ENCODE peak calls at places on chromosome 7, in eight cellular contexts. M is keratinocyte, R is tibial nerve, H is pancreas, T is heart left ventricle, A is endodermal cell, W is cardiac muscle cell, J is transverse colon. S is an unnamed sample.

GRCh38 chr7:124775422-124775821 is 9.8 kb upstream of the GPR37 start:
- DNase-seq in M (no peak), R (no peak), H (no peak), T (no peak), A (no peak), W (no peak), J (no peak), S (no peak)

GRCh38 chr7:66631471-66631870 is 2.8 kb downstream of the KCTD7 start:
- DNase-seq in M (no peak), R (no peak), H (no peak), T (no peak), A (no peak), W (peak; percentile 28), J (no peak), S (no peak)

GRCh38 chr7:8221603-8222002 is 40.4 kb downstream of the ICA1 start:
- DNase-seq in M (no peak), R (no peak), H (no peak), T (no peak), A (peak; percentile 67), W (no peak), J (no peak), S (no peak)

GRCh38 chr7:112204072-112204775 is 2.0 kb downstream of the DOCK4 start:
- DNase-seq in M (no peak), R (no peak), H (no peak), T (no peak), A (no peak), W (peak; percentile 21), J (no peak), S (no peak)

GRCh38 chr7:90833443-90833842 is 237.3 kb downstream of the CDK14 start:
- DNase-seq in M (no peak), R (no peak), H (no peak), T (no peak), A (no peak), W (no peak), J (no peak), S (no peak)

GRCh38 chr7:117375380-117375779 is 51.9 kb downstream of the ASZ1 start:
- DNase-seq in M (no peak), R (no peak), H (no peak), T (no peak), A (no peak), W (peak; percentile 7), J (no peak), S (no peak)

GRCh38 chr7:74535951-74536356 is 82.2 kb downstream of the GTF2IRD1 start:
- DNase-seq in M (no peak), R (no peak), H (no peak), T (peak; percentile 48), A (no peak), W (no peak), J (no peak), S (no peak)

GRCh38 chr7:30038182-30038980 is 10.2 kb downstream of the PLEKHA8 start:
- DNase-seq in M (no peak), R (no peak), H (no peak), T (no peak), A (no peak), W (peak; percentile 42), J (no peak), S (no peak)

GRCh38 chr7:136947347-136947746 is 78.9 kb downstream of the CHRM2 start:
- DNase-seq in M (no peak), R (no peak), H (no peak), T (no peak), A (no peak), W (peak; percentile 14), J (no peak), S (no peak)

GRCh38 chr7:157494506-157495176 is 157.8 kb downstream of the DNAJB6 start:
- DNase-seq in M (no peak), R (no peak), H (no peak), T (no peak), A (no peak), W (no peak), J (no peak), S (no peak)

GRCh38 chr7:84092207-84092606 is 102.4 kb downstream of the SEMA3A start:
- DNase-seq in M (no peak), R (no peak), H (no peak), T (no peak), A (no peak), W (peak; percentile 40), J (no peak), S (no peak)

GRCh38 chr7:143419880-143420279 is 11.2 kb upstream of the EPHA1 start:
- DNase-seq in M (no peak), R (no peak), H (no peak), T (no peak), A (no peak), W (no peak), J (peak; percentile 56), S (no peak)

DNA sequence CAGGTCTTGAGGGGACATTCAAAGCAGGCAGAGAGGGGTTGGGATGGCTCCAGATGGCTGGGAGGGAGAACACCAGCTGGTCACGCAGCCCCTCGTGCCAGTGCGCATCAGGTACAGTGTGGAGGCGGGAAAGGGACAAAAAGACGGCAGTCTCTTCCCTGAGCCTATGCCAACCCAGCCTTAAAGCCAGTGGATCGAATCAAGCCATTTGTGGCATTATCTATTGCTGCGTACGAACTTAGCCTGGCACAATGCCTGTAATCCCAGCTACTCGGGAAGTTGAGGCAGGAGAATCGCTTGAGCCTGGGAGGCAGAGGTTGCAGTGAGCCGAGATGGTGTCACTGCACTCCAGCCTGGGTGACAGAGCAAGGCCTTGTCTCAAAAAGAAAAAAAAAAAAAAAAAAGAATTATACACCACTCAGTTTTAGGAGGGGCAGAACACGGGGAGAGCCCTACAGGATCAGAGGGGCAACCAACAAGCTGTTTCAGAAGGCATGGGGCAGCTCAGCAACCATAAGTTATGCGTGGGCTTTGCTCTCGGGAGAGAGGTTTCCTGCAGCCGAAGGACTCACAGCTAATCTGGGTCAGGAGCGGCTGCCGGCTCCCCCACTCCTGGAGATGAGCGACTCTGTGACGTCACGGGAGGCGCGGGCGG is 357 bp upstream of the NDUFB2 start:
- DNase-seq in M (peak; percentile 38), R (peak; percentile 90), H (no peak), T (peak; percentile 97), A (peak; percentile 98), W (peak; percentile 96), J (peak; percentile 97), S (peak; percentile 90)
- TF ChIP-seq CTCF in M (no peak), R (no peak), H (no peak), T (no peak), A (no peak), W (no peak), J (no peak), S (no peak)

DNA sequence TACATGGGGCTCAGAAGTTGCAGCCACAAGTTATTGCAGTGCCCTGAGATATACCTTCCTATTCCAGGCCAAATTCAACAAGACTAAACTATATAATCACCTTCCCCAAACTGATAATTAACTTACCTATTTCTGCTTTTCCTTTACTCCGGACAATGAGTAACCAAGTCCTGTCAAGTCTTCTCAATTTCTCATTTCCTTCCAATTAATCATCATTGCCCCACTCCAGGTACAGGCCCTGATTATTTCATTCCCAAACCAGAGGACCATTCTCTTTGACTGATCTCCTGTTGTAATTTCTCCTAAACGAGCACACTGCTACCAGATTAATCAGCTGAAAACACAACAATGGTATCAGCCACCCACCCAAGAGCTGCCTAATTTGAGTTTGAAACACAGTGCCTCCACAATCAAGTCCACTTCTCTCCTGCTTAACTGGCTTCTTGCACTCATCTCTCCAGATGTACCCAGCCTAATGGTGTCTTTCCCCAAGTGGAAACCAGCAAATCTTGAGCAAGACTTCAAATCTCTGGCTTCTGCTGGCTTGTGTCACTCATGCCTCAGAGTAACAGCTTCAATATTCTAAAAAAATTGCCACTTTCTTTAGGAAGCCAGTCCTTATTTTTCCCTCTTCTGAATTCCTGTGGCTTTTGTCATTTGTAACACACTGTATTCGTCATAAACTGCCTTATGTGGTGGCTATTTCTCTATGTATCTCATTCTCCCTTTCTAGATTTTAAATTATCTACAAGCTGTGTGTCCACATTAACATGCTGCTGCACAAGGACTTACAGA is 89.1 kb downstream of the CDK6 start:
- DNase-seq in M (no peak), R (no peak), H (no peak), T (no peak), A (no peak), W (no peak), J (no peak), S (no peak)
- H3K4me1 ChIP-seq in M (peaks cover 53% of the 10 kb centered on the region), R (peaks cover 6% of the 10 kb centered on the region), H (no peaks in the 10 kb centered on the region), T (peaks cover under 1% of the 10 kb centered on the region), A (no peaks in the 10 kb centered on the region), W (no peaks in the 10 kb centered on the region), J (peaks cover 9% of the 10 kb centered on the region), S (no peaks in the 10 kb centered on the region)

GRCh38 chr7:5291301-5291700 is 8.6 kb downstream of the SLC29A4 start:
- DNase-seq in M (no peak), R (no peak), H (no peak), T (no peak), A (no peak), W (no peak), J (no peak), S (no peak)

GRCh38 chr7:5294169-5294987 is 11.6 kb downstream of the SLC29A4 start:
- DNase-seq in M (no peak), R (no peak), H (no peak), T (no peak), A (no peak), W (no peak), J (no peak), S (no peak)

GRCh38 chr7:5296627-5297226 is 14.0 kb downstream of the SLC29A4 start:
- DNase-seq in M (no peak), R (no peak), H (no peak), T (no peak), A (peak; percentile 97), W (no peak), J (no peak), S (no peak)

GRCh38 chr7:5296015-5296621 is 13.4 kb downstream of the SLC29A4 start:
- DNase-seq in M (no peak), R (no peak), H (no peak), T (no peak), A (no peak), W (no peak), J (no peak), S (no peak)

DNA sequence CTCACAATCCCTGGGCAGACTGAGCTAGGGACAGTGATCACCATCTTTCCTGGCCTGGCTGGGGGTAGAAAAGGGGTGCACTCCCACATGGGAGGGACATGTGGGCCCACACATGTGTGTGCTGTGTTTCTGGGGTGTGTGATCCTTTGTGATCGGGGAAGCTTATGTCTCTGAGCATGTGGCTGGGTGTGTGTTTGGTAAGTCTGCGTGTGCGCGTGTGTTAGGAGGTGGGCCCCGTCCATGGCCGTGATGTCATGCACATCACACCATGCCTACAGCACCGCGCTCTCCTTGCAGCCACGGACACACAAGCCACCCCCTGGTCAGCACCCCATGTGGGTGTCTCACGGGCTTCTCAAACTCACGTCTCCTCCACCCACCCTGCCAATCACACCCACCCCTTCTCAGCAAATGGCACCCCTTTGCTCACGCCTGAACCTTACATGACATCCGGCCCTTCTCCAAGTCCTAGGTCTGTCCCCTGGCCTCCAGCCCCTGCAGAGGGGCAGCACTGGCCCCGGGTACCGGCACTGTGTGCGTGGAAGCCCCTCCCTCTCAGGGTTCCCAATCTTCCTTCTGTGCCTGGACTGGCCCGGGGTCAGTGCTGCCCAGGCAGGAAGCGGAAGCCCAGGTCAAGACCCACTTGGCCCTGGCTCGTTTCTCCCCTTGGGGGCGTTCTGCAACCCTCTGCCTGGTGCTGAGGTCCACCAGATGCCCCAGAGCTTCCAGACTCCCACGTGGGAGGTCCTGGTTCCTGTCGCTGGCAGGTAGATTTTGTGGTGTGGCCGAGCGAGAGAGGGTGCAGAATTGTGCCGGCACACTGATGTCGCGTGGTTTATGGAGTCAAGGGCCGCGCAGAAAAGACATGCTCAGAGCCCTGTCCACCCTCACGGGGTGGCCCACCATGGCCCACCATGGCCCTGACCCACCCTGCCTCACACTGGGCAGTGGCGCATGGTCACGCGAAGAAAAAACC is 12.6 kb downstream of the SLC29A4 start:
- DNase-seq in M (no peak), R (no peak), H (no peak), T (no peak), A (peak; percentile 66), W (no peak), J (no peak), S (no peak)
- TF ChIP-seq CTCF in M (no peak), R (no peak), H (no peak), T (no peak), A (no peak), W (no peak), J (no peak), S (no peak)

GRCh38 chr7:159007308-159008054 is 137.2 kb downstream of the VIPR2 start:
- DNase-seq in M (no peak), R (no peak), H (no peak), T (no peak), A (no peak), W (no peak), J (no peak), S (no peak)
- H3K4me1 ChIP-seq in M (no peaks in the 10 kb centered on the region), R (peaks cover 4% of the 10 kb centered on the region), H (no peaks in the 10 kb centered on the region), T (peaks cover 3% of the 10 kb centered on the region), A (no peaks in the 10 kb centered on the region), W (no peaks in the 10 kb centered on the region), J (no peaks in the 10 kb centered on the region), S (peaks cover 6% of the 10 kb centered on the region)